ENCODE peak calls at places on chromosomes 7 and 10, in five cellular contexts. One of them, this sample, is unnamed.

GRCh38 chr7:78528964-78529363 is 730.4 kb downstream of the PHTF2 start:
- DNase-seq in CD8-positive, alpha-beta T cell: no peak
- DNase-seq in NAMALWA: no peak
- DNase-seq in left colon: no peak
- DNase-seq in coronary artery: no peak
- DNase-seq in this sample: no peak

GRCh38 chr7:105013818-105014724 is at the start of gene KMT2E:
- DNase-seq in CD8-positive, alpha-beta T cell: peak
- DNase-seq in NAMALWA: peak
- DNase-seq in left colon: peak
- DNase-seq in coronary artery: peak
- DNase-seq in this sample: peak

GRCh38 chr10:128233422-128233821 is 107.2 kb upstream of the MKI67 start:
- DNase-seq in CD8-positive, alpha-beta T cell: no peak
- DNase-seq in NAMALWA: no peak
- DNase-seq in left colon: no peak
- DNase-seq in coronary artery: no peak
- DNase-seq in this sample: no peak

GRCh38 chr10:60446070-60446833 is 56.6 kb upstream of the ANK3 start:
- DNase-seq in CD8-positive, alpha-beta T cell: no peak
- DNase-seq in NAMALWA: no peak
- DNase-seq in left colon: no peak
- DNase-seq in coronary artery: no peak
- DNase-seq in this sample: no peak

GRCh38 chr10:92799591-92799990 is 48.7 kb upstream of the EXOC6 start:
- DNase-seq in CD8-positive, alpha-beta T cell: no peak
- DNase-seq in NAMALWA: no peak
- DNase-seq in left colon: no peak
- DNase-seq in coronary artery: no peak
- DNase-seq in this sample: no peak

GRCh38 chr7:38660427-38661099 is 29.4 kb upstream of the AMPH start:
- DNase-seq in CD8-positive, alpha-beta T cell: no peak
- DNase-seq in NAMALWA: peak
- DNase-seq in left colon: no peak
- DNase-seq in coronary artery: no peak
- DNase-seq in this sample: no peak

GRCh38 chr10:62348029-62348428 is 26.1 kb upstream of the ZNF365 start:
- DNase-seq in CD8-positive, alpha-beta T cell: no peak
- DNase-seq in NAMALWA: no peak
- DNase-seq in left colon: no peak
- DNase-seq in coronary artery: no peak
- DNase-seq in this sample: no peak

GRCh38 chr7:86477343-86477742 is 166.4 kb upstream of the GRM3 start:
- DNase-seq in CD8-positive, alpha-beta T cell: no peak
- DNase-seq in NAMALWA: no peak
- DNase-seq in left colon: no peak
- DNase-seq in coronary artery: no peak
- DNase-seq in this sample: no peak

GRCh38 chr10:86711957-86712708 is 43.8 kb downstream of the LDB3 start:
- DNase-seq in CD8-positive, alpha-beta T cell: no peak
- DNase-seq in NAMALWA: peak
- DNase-seq in left colon: peak
- DNase-seq in coronary artery: peak
- DNase-seq in this sample: peak

GRCh38 chr7:4070214-4070613 is 611.9 kb upstream of the FOXK1 start:
- DNase-seq in CD8-positive, alpha-beta T cell: no peak
- DNase-seq in NAMALWA: no peak
- DNase-seq in left colon: no peak
- DNase-seq in coronary artery: no peak
- DNase-seq in this sample: no peak

GRCh38 chr7:158047386-158048059 is 540.1 kb downstream of the PTPRN2 start:
- DNase-seq in CD8-positive, alpha-beta T cell: no peak
- DNase-seq in NAMALWA: no peak
- DNase-seq in left colon: no peak
- DNase-seq in coronary artery: no peak
- DNase-seq in this sample: no peak

GRCh38 chr7:117728858-117729257 is 144.4 kb downstream of the CTTNBP2 start:
- DNase-seq in CD8-positive, alpha-beta T cell: no peak
- DNase-seq in NAMALWA: no peak
- DNase-seq in left colon: no peak
- DNase-seq in coronary artery: no peak
- DNase-seq in this sample: no peak

GRCh38 chr7:36604801-36605200 is 119.5 kb downstream of the AOAH start:
- DNase-seq in CD8-positive, alpha-beta T cell: no peak
- DNase-seq in NAMALWA: no peak
- DNase-seq in left colon: no peak
- DNase-seq in coronary artery: no peak
- DNase-seq in this sample: no peak

GRCh38 chr7:137703291-137704010 is 143.3 kb downstream of the DGKI start:
- DNase-seq in CD8-positive, alpha-beta T cell: no peak
- DNase-seq in NAMALWA: no peak
- DNase-seq in left colon: no peak
- DNase-seq in coronary artery: no peak
- DNase-seq in this sample: no peak

GRCh38 chr10:28125701-28126100 is 126.8 kb upstream of the ODAD2 start:
- DNase-seq in CD8-positive, alpha-beta T cell: no peak
- DNase-seq in NAMALWA: no peak
- DNase-seq in left colon: no peak
- DNase-seq in coronary artery: no peak
- DNase-seq in this sample: no peak

GRCh38 chr10:122492006-122492405 is 30.7 kb downstream of the HTRA1 start:
- DNase-seq in CD8-positive, alpha-beta T cell: no peak
- DNase-seq in NAMALWA: no peak
- DNase-seq in left colon: no peak
- DNase-seq in coronary artery: no peak
- DNase-seq in this sample: no peak

GRCh38 chr7:43954524-43955228 is 28.4 kb downstream of the UBE2D4 start:
- DNase-seq in CD8-positive, alpha-beta T cell: no peak
- DNase-seq in NAMALWA: peak
- DNase-seq in left colon: no peak
- DNase-seq in coronary artery: no peak
- DNase-seq in this sample: no peak

GRCh38 chr10:29841724-29842649 is 207.2 kb upstream of the SVIL start:
- DNase-seq in CD8-positive, alpha-beta T cell: no peak
- DNase-seq in NAMALWA: peak
- DNase-seq in left colon: peak
- DNase-seq in coronary artery: peak
- DNase-seq in this sample: no peak

GRCh38 chr7:1742555-1743303 is 72.7 kb downstream of the ELFN1 start:
- DNase-seq in CD8-positive, alpha-beta T cell: peak
- DNase-seq in NAMALWA: peak
- DNase-seq in left colon: peak
- DNase-seq in coronary artery: no peak
- DNase-seq in this sample: no peak

GRCh38 chr7:80611779-80612178 is 26.7 kb upstream of the CD36 start:
- DNase-seq in CD8-positive, alpha-beta T cell: no peak
- DNase-seq in NAMALWA: no peak
- DNase-seq in left colon: peak
- DNase-seq in coronary artery: no peak
- DNase-seq in this sample: no peak

GRCh38 chr7:91353923-91354322 is 89.7 kb downstream of the FZD1 start:
- DNase-seq in CD8-positive, alpha-beta T cell: no peak
- DNase-seq in NAMALWA: no peak
- DNase-seq in left colon: no peak
- DNase-seq in coronary artery: no peak
- DNase-seq in this sample: no peak

GRCh38 chr10:22958338-22958737 is 30.5 kb downstream of the ARMC3 start:
- DNase-seq in CD8-positive, alpha-beta T cell: no peak
- DNase-seq in NAMALWA: no peak
- DNase-seq in left colon: no peak
- DNase-seq in coronary artery: no peak
- DNase-seq in this sample: no peak

GRCh38 chr10:59465089-59465488 is 102.7 kb upstream of the FAM13C start:
- DNase-seq in CD8-positive, alpha-beta T cell: no peak
- DNase-seq in NAMALWA: peak
- DNase-seq in left colon: no peak
- DNase-seq in coronary artery: no peak
- DNase-seq in this sample: no peak

GRCh38 chr7:122694697-122695096 is 4.2 kb downstream of the RNF133 start:
- DNase-seq in CD8-positive, alpha-beta T cell: no peak
- DNase-seq in NAMALWA: no peak
- DNase-seq in left colon: no peak
- DNase-seq in coronary artery: no peak
- DNase-seq in this sample: no peak

GRCh38 chr7:156519070-156519469 is 121.5 kb upstream of the RNF32 start:
- DNase-seq in CD8-positive, alpha-beta T cell: no peak
- DNase-seq in NAMALWA: no peak
- DNase-seq in left colon: no peak
- DNase-seq in coronary artery: no peak
- DNase-seq in this sample: no peak

GRCh38 chr7:140778975-140779374 is 82.5 kb downstream of the NDUFB2 start:
- DNase-seq in CD8-positive, alpha-beta T cell: no peak
- DNase-seq in NAMALWA: no peak
- DNase-seq in left colon: no peak
- DNase-seq in coronary artery: no peak
- DNase-seq in this sample: no peak

GRCh38 chr7:102175423-102176170 is 111.1 kb upstream of the SH2B2 start:
- DNase-seq in CD8-positive, alpha-beta T cell: no peak
- DNase-seq in NAMALWA: no peak
- DNase-seq in left colon: peak
- DNase-seq in coronary artery: no peak
- DNase-seq in this sample: no peak

GRCh38 chr10:130658687-130659290 is 522.6 kb downstream of the GLRX3 start:
- DNase-seq in CD8-positive, alpha-beta T cell: no peak
- DNase-seq in NAMALWA: no peak
- DNase-seq in left colon: no peak
- DNase-seq in coronary artery: no peak
- DNase-seq in this sample: no peak

GRCh38 chr7:155299539-155300202 is 2.0 kb downstream of the INSIG1 start:
- DNase-seq in CD8-positive, alpha-beta T cell: peak
- DNase-seq in NAMALWA: peak
- DNase-seq in left colon: no peak
- DNase-seq in coronary artery: no peak
- DNase-seq in this sample: no peak

GRCh38 chr10:17693009-17693408 is 49.1 kb downstream of the STAM start:
- DNase-seq in CD8-positive, alpha-beta T cell: no peak
- DNase-seq in NAMALWA: no peak
- DNase-seq in left colon: no peak
- DNase-seq in coronary artery: no peak
- DNase-seq in this sample: no peak

GRCh38 chr7:72112530-72112929 is 299.6 kb downstream of the CALN1 start:
- DNase-seq in CD8-positive, alpha-beta T cell: no peak
- DNase-seq in NAMALWA: no peak
- DNase-seq in left colon: no peak
- DNase-seq in coronary artery: no peak
- DNase-seq in this sample: no peak

GRCh38 chr10:20953120-20953519 is 56.0 kb upstream of the NEBL start:
- DNase-seq in CD8-positive, alpha-beta T cell: no peak
- DNase-seq in NAMALWA: no peak
- DNase-seq in left colon: no peak
- DNase-seq in coronary artery: no peak
- DNase-seq in this sample: no peak

GRCh38 chr7:23714579-23714978 is 4.6 kb downstream of the STK31 start:
- DNase-seq in CD8-positive, alpha-beta T cell: no peak
- DNase-seq in NAMALWA: no peak
- DNase-seq in left colon: no peak
- DNase-seq in coronary artery: no peak
- DNase-seq in this sample: no peak

GRCh38 chr7:54995166-54995565 is 23.7 kb upstream of the EGFR start:
- DNase-seq in CD8-positive, alpha-beta T cell: no peak
- DNase-seq in NAMALWA: no peak
- DNase-seq in left colon: no peak
- DNase-seq in coronary artery: no peak
- DNase-seq in this sample: no peak

GRCh38 chr7:137084607-137085380 is 216.3 kb downstream of the CHRM2 start:
- DNase-seq in CD8-positive, alpha-beta T cell: no peak
- DNase-seq in NAMALWA: no peak
- DNase-seq in left colon: no peak
- DNase-seq in coronary artery: no peak
- DNase-seq in this sample: no peak

GRCh38 chr7:111730476-111731300 is 168.4 kb upstream of the IMMP2L start:
- DNase-seq in CD8-positive, alpha-beta T cell: no peak
- DNase-seq in NAMALWA: peak
- DNase-seq in left colon: no peak
- DNase-seq in coronary artery: no peak
- DNase-seq in this sample: no peak

GRCh38 chr10:36362257-36362656 is 720.2 kb upstream of the FZD8 start:
- DNase-seq in CD8-positive, alpha-beta T cell: no peak
- DNase-seq in NAMALWA: no peak
- DNase-seq in left colon: no peak
- DNase-seq in coronary artery: no peak
- DNase-seq in this sample: no peak

GRCh38 chr7:7720193-7720592 is 1.8 kb upstream of the RPA3 start:
- DNase-seq in CD8-positive, alpha-beta T cell: no peak
- DNase-seq in NAMALWA: no peak
- DNase-seq in left colon: no peak
- DNase-seq in coronary artery: no peak
- DNase-seq in this sample: no peak

GRCh38 chr10:76357726-76358125 is 926.3 kb downstream of the LRMDA start:
- DNase-seq in CD8-positive, alpha-beta T cell: no peak
- DNase-seq in NAMALWA: no peak
- DNase-seq in left colon: no peak
- DNase-seq in coronary artery: no peak
- DNase-seq in this sample: no peak

GRCh38 chr7:56174346-56175085 is 58.3 kb upstream of the NUPR2 start:
- DNase-seq in CD8-positive, alpha-beta T cell: no peak
- DNase-seq in NAMALWA: no peak
- DNase-seq in left colon: no peak
- DNase-seq in coronary artery: no peak
- DNase-seq in this sample: no peak